ENCODE peak calls at places on chromosomes 1 and 21, in nine cellular contexts. S is heart left ventricle; J is A549; C is CD8-positive, alpha-beta memory T cell; N is adipocyte; V is neuronal stem cell; P is fibroblast of lung; D is pancreas; T is endodermal cell. A is an unnamed sample.

GRCh38 chr1:211653329-211653728 is 22.1 kb downstream of the NEK2 start:
- DNase-seq in S (no peak), J (no peak), C (no peak), N (peak; percentile 18), V (no peak), P (no peak), D (no peak), T (no peak), A (no peak)

GRCh38 chr21:44800103-44800502 is 1.5 kb downstream of the UBE2G2 start:
- DNase-seq in S (no peak), J (no peak), C (no peak), N (peak; percentile 16), V (no peak), P (peak; percentile 61), D (no peak), T (peak; percentile 53), A (no peak)

GRCh38 chr1:188817814-188818213 is 1659.8 kb downstream of the BRINP3 start:
- DNase-seq in S (no peak), J (no peak), C (no peak), N (no peak), V (no peak), P (no peak), D (no peak), T (no peak), A (no peak)

GRCh38 chr1:16922466-16922865 is 735 bp downstream of the CROCC start:
- DNase-seq in S (peak; percentile 58), J (no peak), C (peak; percentile 31), N (no peak), V (no peak), P (no peak), D (peak; percentile 32), T (peak; percentile 41), A (no peak)

GRCh38 chr1:9228589-9228988 is 6.0 kb upstream of the H6PD start:
- DNase-seq in S (no peak), J (no peak), C (no peak), N (no peak), V (no peak), P (no peak), D (no peak), T (no peak), A (no peak)

GRCh38 chr1:99763956-99764355 is 2.5 kb downstream of the FRRS1 start:
- DNase-seq in S (no peak), J (no peak), C (no peak), N (peak; percentile 40), V (no peak), P (no peak), D (no peak), T (no peak), A (no peak)

GRCh38 chr1:156673387-156674121 is 3.7 kb downstream of the NES start:
- DNase-seq in S (peak; percentile 42), J (no peak), C (no peak), N (no peak), V (peak; percentile 97), P (no peak), D (no peak), T (peak; percentile 97), A (no peak)

GRCh38 chr1:178011101-178011828 is 41.4 kb upstream of the SEC16B start:
- DNase-seq in S (no peak), J (peak; percentile 55), C (no peak), N (peak; percentile 24), V (no peak), P (peak; percentile 45), D (no peak), T (no peak), A (no peak)

GRCh38 chr1:202861420-202862121 is 27.4 kb downstream of the RABIF start:
- DNase-seq in S (peak; percentile 95), J (peak; percentile 92), C (no peak), N (peak; percentile 97), V (peak; percentile 92), P (peak; percentile 78), D (peak; percentile 83), T (peak; percentile 98), A (peak; percentile 94)

GRCh38 chr1:2791027-2791760 is 10.3 kb downstream of the TTC34 start:
- DNase-seq in S (peak; percentile 54), J (no peak), C (peak; percentile 29), N (no peak), V (no peak), P (no peak), D (no peak), T (no peak), A (no peak)
- H3K9me3 ChIP-seq in S (no peaks in the 10 kb centered on the region), J (peaks cover 5% of the 10 kb centered on the region), C (peaks cover 4% of the 10 kb centered on the region), N (peaks cover 46% of the 10 kb centered on the region), V (no peaks in the 10 kb centered on the region), P (no peaks in the 10 kb centered on the region), D (no peaks in the 10 kb centered on the region), T (peaks cover 58% of the 10 kb centered on the region), A (peaks cover 39% of the 10 kb centered on the region)

GRCh38 chr1:2831596-2832212 is 30.2 kb upstream of the TTC34 start:
- DNase-seq in S (no peak), J (no peak), C (peak; percentile 38), N (no peak), V (no peak), P (no peak), D (no peak), T (no peak), A (no peak)
- H3K9me3 ChIP-seq in S (no peaks in the 10 kb centered on the region), J (no peaks in the 10 kb centered on the region), C (no peaks in the 10 kb centered on the region), N (peaks cover 20% of the 10 kb centered on the region), V (no peaks in the 10 kb centered on the region), P (no peaks in the 10 kb centered on the region), D (no peaks in the 10 kb centered on the region), T (peaks cover 27% of the 10 kb centered on the region), A (peaks cover 14% of the 10 kb centered on the region)

DNA sequence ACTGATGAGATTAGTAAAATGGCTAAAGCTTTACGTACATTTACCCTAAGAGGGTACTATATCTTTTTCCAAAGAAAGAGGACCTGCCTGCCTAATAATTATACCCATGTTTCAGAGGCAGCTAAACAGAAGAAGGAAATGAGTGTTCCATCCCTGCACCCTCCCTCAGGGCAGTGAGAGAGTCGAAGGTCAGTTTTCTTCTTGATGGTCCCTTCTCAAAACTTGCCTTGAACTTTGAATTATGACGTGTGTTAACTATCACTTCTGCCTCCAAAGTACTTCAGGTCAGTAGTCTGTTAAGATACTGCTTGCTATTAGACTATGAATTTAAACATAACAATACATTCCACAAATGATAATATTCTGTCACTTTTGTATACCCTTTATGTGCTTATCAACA is 294.8 kb upstream of the CHRM3 start:
- DNase-seq in S (no peak), J (no peak), C (no peak), N (no peak), V (no peak), P (no peak), D (no peak), T (no peak), A (no peak)
- H3K9me3 ChIP-seq in S (no peaks in the 10 kb centered on the region), J (no peaks in the 10 kb centered on the region), C (no peaks in the 10 kb centered on the region), N (no peaks in the 10 kb centered on the region), V (no peaks in the 10 kb centered on the region), P (no peaks in the 10 kb centered on the region), D (no peaks in the 10 kb centered on the region), T (no peaks in the 10 kb centered on the region), A (no peaks in the 10 kb centered on the region)

GRCh38 chr1:168266644-168267186 is 14.0 kb upstream of the TBX19 start:
- DNase-seq in S (no peak), J (no peak), C (no peak), N (no peak), V (no peak), P (no peak), D (no peak), T (no peak), A (no peak)
- H3K9me3 ChIP-seq in S (no peaks in the 10 kb centered on the region), J (no peaks in the 10 kb centered on the region), C (no peaks in the 10 kb centered on the region), N (no peaks in the 10 kb centered on the region), V (peaks cover 7% of the 10 kb centered on the region), P (no peaks in the 10 kb centered on the region), D (no peaks in the 10 kb centered on the region), T (peaks cover 6% of the 10 kb centered on the region), A (no peaks in the 10 kb centered on the region)

GRCh38 chr1:4021895-4022268 is 121.8 kb upstream of the C1orf174 start:
- DNase-seq in S (no peak), J (no peak), C (no peak), N (no peak), V (no peak), P (no peak), D (no peak), T (no peak), A (no peak)

GRCh38 chr1:4022715-4023114 is 122.6 kb upstream of the C1orf174 start:
- DNase-seq in S (no peak), J (no peak), C (no peak), N (no peak), V (no peak), P (no peak), D (no peak), T (peak; percentile 28), A (no peak)

GRCh38 chr1:4020411-4020810 is 120.3 kb upstream of the C1orf174 start:
- DNase-seq in S (no peak), J (no peak), C (no peak), N (no peak), V (no peak), P (no peak), D (no peak), T (peak; percentile 31), A (no peak)

GRCh38 chr1:4019606-4020331 is 119.7 kb upstream of the C1orf174 start:
- DNase-seq in S (no peak), J (no peak), C (no peak), N (no peak), V (no peak), P (no peak), D (no peak), T (peak; percentile 38), A (no peak)

DNA sequence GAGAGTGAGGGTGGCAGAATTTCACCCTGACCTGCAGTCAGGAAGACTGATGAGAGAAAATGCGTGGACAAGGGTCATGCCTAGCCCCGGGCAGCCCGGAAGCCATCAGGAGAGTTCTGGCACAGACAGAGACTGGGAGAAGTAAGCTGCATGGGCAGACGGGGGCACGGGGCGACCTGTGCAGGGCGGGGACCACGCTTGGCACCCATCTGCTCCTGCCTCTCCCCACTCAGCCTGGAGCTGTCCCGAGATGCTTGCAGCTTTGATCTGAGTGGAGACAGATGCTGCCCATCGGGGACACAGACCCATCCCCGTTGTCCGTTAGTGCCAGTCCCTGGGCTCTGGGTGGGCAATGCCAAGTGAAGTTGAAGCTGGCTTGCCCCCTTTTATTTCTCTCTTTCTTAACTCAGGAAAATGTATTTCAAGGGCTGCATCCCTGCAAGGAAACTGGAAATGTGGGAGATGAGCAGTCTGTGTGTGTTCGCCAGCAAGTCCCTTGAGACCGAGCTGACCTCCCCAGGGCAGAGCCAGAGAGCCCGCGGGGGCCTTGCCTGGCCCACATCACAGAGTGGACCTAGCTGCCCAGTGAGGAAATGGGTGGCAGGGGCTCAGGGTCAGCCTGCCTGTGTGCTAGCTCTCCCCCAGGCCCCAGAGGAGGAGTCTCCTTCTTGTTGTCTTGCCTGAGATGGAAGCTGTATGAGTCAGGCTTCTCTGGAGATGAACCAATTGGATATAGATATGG is 121.3 kb upstream of the C1orf174 start:
- DNase-seq in S (no peak), J (no peak), C (no peak), N (no peak), V (no peak), P (no peak), D (no peak), T (no peak), A (no peak)
- H3K9me3 ChIP-seq in S (no peaks in the 10 kb centered on the region), J (no peaks in the 10 kb centered on the region), C (no peaks in the 10 kb centered on the region), N (no peaks in the 10 kb centered on the region), V (no peaks in the 10 kb centered on the region), P (no peaks in the 10 kb centered on the region), D (no peaks in the 10 kb centered on the region), T (no peaks in the 10 kb centered on the region), A (no peaks in the 10 kb centered on the region)

GRCh38 chr1:224505454-224506093 is 71.0 kb upstream of the WDR26 start:
- DNase-seq in S (no peak), J (no peak), C (no peak), N (peak; percentile 45), V (no peak), P (no peak), D (no peak), T (no peak), A (no peak)
- H3K9me3 ChIP-seq in S (no peaks in the 10 kb centered on the region), J (no peaks in the 10 kb centered on the region), C (no peaks in the 10 kb centered on the region), N (no peaks in the 10 kb centered on the region), V (no peaks in the 10 kb centered on the region), P (no peaks in the 10 kb centered on the region), D (no peaks in the 10 kb centered on the region), T (no peaks in the 10 kb centered on the region), A (no peaks in the 10 kb centered on the region)